ENCODE peak calls at places on chromosomes 13 and 19, in four cellular contexts. K is Ammon's horn, E is HuH-7.5, Z is HuH-7. R is an unnamed sample.

GRCh38 chr13:40495620-40496001 is 170.8 kb downstream of the FOXO1 start:
- DNase-seq in Z (no peak), E (no peak), K (no peak), R (no peak)

GRCh38 chr13:20359335-20359734 is 127.2 kb upstream of the GJB6 start:
- DNase-seq in Z (no peak), E (no peak), K (peak), R (peak)

GRCh38 chr19:35295792-35296462 is 4.0 kb downstream of the MAG start:
- DNase-seq in E (no peak), K (no peak), Z (no peak), R (no peak)

GRCh38 chr19:3644351-3645066 is 17.9 kb upstream of the CACTIN start:
- DNase-seq in Z (no peak), E (no peak), K (peak), R (no peak)

GRCh38 chr19:54331626-54332025 is 7.3 kb downstream of the LILRA4 start:
- DNase-seq in K (no peak), E (no peak), Z (no peak), R (no peak)

GRCh38 chr13:108200781-108201398 is 14.4 kb downstream of the LIG4 start:
- DNase-seq in E (no peak), Z (no peak), K (no peak), R (no peak)

GRCh38 chr13:51906581-51906980 is 44.8 kb downstream of the CCDC70 start:
- DNase-seq in E (no peak), K (no peak), Z (no peak), R (no peak)

GRCh38 chr13:110981379-110981778 is 66.5 kb upstream of the ANKRD10 start:
- DNase-seq in E (no peak), K (no peak), Z (no peak), R (no peak)

GRCh38 chr13:108963276-108963810 is 333.9 kb downstream of the MYO16 start:
- DNase-seq in E (no peak), Z (no peak), K (no peak), R (no peak)

GRCh38 chr19:45953676-45954075 is 20.0 kb downstream of the NOVA2 start:
- DNase-seq in Z (no peak), E (no peak), K (no peak), R (no peak)

GRCh38 chr13:76708138-76708537 is 178.1 kb downstream of the KCTD12 start:
- DNase-seq in E (no peak), Z (no peak), K (peak), R (no peak)

GRCh38 chr13:109787135-109787954 is 962 bp upstream of the IRS2 start:
- DNase-seq in K (peak), E (no peak), Z (no peak), R (no peak)

GRCh38 chr13:97435794-97436193 is 1.8 kb downstream of the RAP2A start:
- DNase-seq in K (no peak), Z (no peak), E (no peak), R (no peak)

GRCh38 chr13:83151308-83151660 is 731.0 kb downstream of the SLITRK1 start:
- DNase-seq in K (no peak), Z (no peak), E (no peak), R (peak)

GRCh38 chr13:88937381-88937780 is 1266.2 kb downstream of the SLITRK5 start:
- DNase-seq in E (no peak), Z (no peak), K (no peak), R (no peak)

GRCh38 chr13:76223565-76223964 is 587.4 kb downstream of the LMO7 start:
- DNase-seq in K (no peak), E (no peak), Z (peak), R (no peak)

GRCh38 chr13:90562388-90562787 is 785.1 kb upstream of the MIR17HG start:
- DNase-seq in Z (no peak), K (no peak), E (no peak), R (no peak)

GRCh38 chr19:5949792-5950305 is 28.1 kb downstream of the RANBP3 start:
- DNase-seq in K (no peak), Z (no peak), E (no peak), R (no peak)

GRCh38 chr19:4363571-4364304 is 20.4 kb downstream of the MPND start:
- DNase-seq in Z (no peak), K (no peak), E (no peak), R (no peak)

GRCh38 chr19:13022111-13022858 is 27.0 kb downstream of the NFIX start:
- DNase-seq in K (peak), E (no peak), Z (no peak), R (no peak)

GRCh38 chr19:35828694-35829301 is 16.2 kb upstream of the PRODH2 start:
- DNase-seq in K (peak), E (peak), Z (peak), R (peak)

GRCh38 chr19:3433805-3434540 is 46.4 kb downstream of the SMIM24 start:
- DNase-seq in E (no peak), Z (no peak), K (no peak), R (no peak)

GRCh38 chr19:17770613-17771012 is 19.3 kb downstream of the FCHO1 start:
- DNase-seq in K (no peak), Z (no peak), E (no peak), R (no peak)

GRCh38 chr13:80945328-80945727 is 604.4 kb upstream of the SPRY2 start:
- DNase-seq in Z (peak), K (peak), E (peak), R (no peak)

GRCh38 chr13:114123876-114124275 is 8.5 kb downstream of the RASA3 start:
- DNase-seq in E (no peak), Z (no peak), K (no peak), R (no peak)

GRCh38 chr19:52535831-52536800 is 8.6 kb downstream of the ZNF808 start:
- DNase-seq in K (peak), E (no peak), Z (no peak), R (no peak)

GRCh38 chr13:71865858-71866172 is 1.2 kb downstream of the DACH1 start:
- DNase-seq in K (no peak), Z (peak), E (peak), R (no peak)

GRCh38 chr19:31253816-31254551 is 95.3 kb downstream of the TSHZ3 start:
- DNase-seq in Z (no peak), K (no peak), E (no peak), R (no peak)

GRCh38 chr19:3818479-3818878 is 32.3 kb upstream of the MATK start:
- DNase-seq in Z (no peak), K (peak), E (peak), R (peak)

GRCh38 chr19:1266116-1266817 is 2.9 kb upstream of the CIRBP start:
- DNase-seq in Z (peak), K (peak), E (peak), R (no peak)